ENCODE peak calls at places on chromosomes 7 and 10, in four cellular contexts. R is HCT116, M is WTC11, L is A549. K is an unnamed sample.

GRCh38 chr7:151754142-151754590 is 122.7 kb downstream of the PRKAG2 start:
- DNase-seq in L (peak; percentile 97), M (peak; percentile 85), R (peak; percentile 93), K (peak; percentile 91)

GRCh38 chr10:107163904-107164861 is at the start of gene SORCS1:
- DNase-seq in L (no peak), R (no peak), M (peak; percentile 65), K (peak; percentile 78)

GRCh38 chr7:90345548-90346319 is 782 bp upstream of the GTPBP10 start:
- DNase-seq in M (no peak), R (no peak), L (peak; percentile 27), K (no peak)

GRCh38 chr7:108311446-108312168 is 144.6 kb downstream of the NRCAM start:
- DNase-seq in M (no peak), R (no peak), L (no peak), K (no peak)

GRCh38 chr10:90484518-90484917 is 373.3 kb downstream of the HTR7 start:
- DNase-seq in R (no peak), M (peak; percentile 16), L (peak; percentile 13), K (no peak)

GRCh38 chr10:97861351-97861750 is 11.7 kb downstream of the GOLGA7B start:
- DNase-seq in L (peak; percentile 59), M (no peak), R (no peak), K (no peak)

GRCh38 chr10:21519981-21520436 is 5.5 kb downstream of the SKIDA1 start:
- DNase-seq in L (peak; percentile 33), M (no peak), R (no peak), K (no peak)

GRCh38 chr10:48895198-48895720 is 44.4 kb downstream of the LRRC18 start:
- DNase-seq in L (no peak), R (no peak), M (no peak), K (no peak)

GRCh38 chr10:101695404-101695732 is 398 bp upstream of the FBXW4 start:
- DNase-seq in M (no peak), L (no peak), R (no peak), K (no peak)

GRCh38 chr7:107210400-107210799 is 41.6 kb downstream of the HBP1 start:
- DNase-seq in M (no peak), L (no peak), R (no peak), K (no peak)

GRCh38 chr7:111540199-111540815 is 22.0 kb downstream of the IMMP2L start:
- DNase-seq in L (no peak), M (no peak), R (no peak), K (no peak)

DNA sequence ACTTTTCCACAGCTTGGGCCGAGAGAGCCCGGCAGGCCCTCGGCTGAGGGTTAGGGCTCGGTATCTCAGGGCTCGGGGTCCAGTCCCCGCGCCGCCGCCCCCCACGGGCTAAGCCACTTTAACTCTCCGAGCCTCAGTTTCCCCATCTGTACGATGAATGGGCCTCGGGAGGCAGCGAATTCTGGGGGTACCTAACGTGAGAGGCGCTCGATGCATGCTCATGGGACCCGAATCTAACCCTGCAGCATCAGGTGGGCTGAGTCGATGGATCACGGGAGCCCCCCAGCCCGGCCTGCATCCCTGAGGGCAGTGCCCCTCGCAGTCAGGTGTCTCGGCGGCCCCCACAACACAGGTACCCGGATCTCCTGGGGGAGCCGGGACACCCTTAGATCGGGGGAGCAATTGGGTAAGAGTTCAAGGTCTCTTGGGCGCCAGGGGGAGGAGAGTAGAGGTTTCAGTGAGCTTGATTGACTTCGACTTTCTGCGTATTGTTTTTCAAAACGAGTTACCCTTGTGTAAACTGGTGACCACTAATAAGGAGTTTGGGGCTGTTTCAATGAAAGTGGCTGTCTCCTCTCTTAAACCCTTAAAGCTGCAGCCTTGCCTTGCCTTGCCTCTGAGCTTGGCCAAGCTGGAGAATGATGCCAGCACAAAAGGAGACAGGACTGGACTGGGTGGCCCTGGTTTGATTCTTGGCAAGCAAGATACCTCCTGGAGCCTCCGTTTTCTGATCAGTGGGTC is 631 bp downstream of the POR start:
- DNase-seq in M (no peak), L (no peak), R (no peak), K (no peak)
- TF ChIP-seq MAX in M (no peak), L (no peak), R (no peak), K (no peak)

DNA sequence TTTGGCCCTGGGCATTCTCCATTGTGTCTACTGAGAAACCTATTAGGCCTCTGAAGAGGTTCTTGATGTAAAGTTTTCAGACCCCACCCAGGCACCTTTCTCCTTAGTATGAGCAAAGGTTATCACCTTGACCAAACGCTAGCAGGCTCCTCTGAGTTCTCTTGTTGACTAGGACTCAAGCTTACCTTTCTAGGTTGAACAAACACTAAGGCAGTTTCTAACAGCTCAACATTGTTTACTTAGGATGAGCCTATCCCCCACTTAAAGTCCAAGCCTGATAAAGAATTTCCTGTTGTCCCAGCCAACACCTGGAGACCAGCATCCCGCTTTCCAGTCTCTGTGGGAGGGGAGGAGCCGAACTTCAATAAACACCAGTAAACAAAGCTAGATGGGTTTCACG is 26.3 kb upstream of the ITGB8 start:
- DNase-seq in M (no peak), R (no peak), L (peak; percentile 17), K (no peak)
- TF ChIP-seq MAX in M (no peak), R (no peak), L (no peak), K (no peak)

DNA sequence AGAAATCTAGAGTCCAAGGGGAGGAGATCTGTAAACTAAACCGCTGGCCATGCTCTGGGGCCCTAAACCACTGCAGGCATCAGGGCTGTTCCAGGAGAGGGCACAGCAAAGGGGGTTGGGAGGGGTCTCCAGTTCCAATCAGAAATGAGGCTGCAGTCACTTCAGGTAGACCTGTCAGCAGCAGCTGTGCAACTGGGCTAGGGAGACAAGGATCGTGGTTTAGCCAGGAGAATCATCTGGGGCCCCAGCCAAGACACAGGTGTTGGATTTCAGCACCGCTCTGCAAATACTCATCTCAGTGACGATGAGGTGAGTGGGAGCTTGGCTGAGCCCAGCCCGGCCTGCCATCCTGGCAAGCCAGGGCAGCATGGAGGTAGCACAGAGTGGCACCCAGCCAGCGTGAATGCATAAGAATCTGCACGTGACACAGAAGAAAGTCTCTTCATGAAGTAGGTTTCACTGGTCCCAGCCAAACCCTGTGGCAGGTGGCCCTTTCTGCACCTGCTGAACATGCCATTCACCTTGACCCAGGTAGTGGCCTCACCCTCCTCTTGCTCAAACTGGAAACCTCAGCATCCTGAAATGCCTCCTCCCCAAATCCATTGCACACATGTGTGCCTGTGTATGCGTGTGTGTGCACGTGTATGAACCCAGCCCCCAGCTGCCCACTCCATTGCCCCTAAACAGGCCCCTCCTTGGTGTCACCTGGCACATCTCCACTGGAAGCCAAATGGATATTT is 9.7 kb downstream of the GPRIN2 start:
- DNase-seq in L (no peak), R (no peak), M (peak; percentile 12), K (peak; percentile 52)
- TF ChIP-seq MAX in L (peak; percentile 59), R (no peak), M (no peak), K (no peak)

DNA sequence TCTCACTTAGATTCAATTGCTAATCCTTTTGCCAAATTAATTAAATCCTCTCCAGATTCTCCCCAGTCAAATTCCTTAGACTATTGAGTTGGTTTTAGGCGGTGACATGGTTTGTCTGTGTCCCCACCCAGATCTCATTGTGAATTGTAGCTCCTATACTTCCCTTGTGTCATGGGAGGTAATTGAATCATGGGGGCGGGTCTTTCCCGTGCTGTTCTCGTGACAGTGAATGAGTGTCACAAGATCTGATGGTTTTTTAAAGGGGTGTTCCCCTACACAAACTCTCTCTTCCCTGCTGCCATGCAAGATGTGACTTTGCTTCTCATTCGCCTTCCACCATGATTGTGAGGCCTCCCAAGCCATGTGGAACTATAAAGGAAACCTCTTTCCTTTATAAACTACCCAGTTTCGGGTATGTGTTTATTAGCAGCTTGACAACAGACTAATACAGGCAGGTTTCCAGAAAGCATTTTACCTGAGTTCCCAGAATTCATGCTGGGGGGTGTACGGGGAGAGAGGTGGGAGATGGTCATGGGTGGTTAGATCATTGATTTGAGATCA is 44.7 kb upstream of the GARS1 start:
- DNase-seq in M (no peak), R (no peak), L (no peak), K (no peak)
- TF ChIP-seq MAX in M (no peak), R (no peak), L (no peak), K (no peak)

DNA sequence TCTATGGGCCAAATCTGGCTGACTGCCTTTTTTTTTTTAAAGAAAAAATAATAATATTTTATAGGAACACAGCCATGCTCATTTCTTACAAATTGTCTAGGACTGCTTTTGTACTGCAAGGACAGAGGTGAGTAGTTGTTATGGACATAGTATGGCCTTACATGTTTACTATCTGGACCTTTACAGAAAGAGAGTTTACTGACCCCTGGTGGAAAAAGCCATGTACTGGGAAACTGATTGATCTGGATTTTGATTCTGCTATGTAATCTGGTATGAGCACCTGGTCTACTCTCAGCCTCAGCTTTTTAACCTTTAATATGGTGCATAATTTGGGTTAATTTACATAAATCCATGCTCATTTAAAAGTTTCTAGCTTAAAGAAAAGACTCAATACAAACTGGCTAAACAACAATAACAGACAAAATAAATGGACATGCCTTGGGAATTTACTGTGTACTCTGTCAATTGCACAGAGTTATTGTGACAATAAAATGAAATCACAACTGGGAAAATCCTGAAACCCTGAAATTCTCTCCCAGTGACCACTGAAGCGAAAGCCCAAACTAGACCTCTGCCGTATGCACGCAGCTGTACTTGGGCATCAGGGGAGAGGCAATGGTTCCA is 260.7 kb downstream of the BMPER start:
- DNase-seq in R (peak; percentile 7), M (no peak), L (peak; percentile 37), K (no peak)
- TF ChIP-seq MAX in R (no peak), M (no peak), L (no peak), K (no peak)

GRCh38 chr7:519974-520458 is 370 bp upstream of the PDGFA start:
- DNase-seq in R (no peak), M (peak; percentile 78), L (peak; percentile 78), K (peak; percentile 85)
- TF ChIP-seq MAX in R (no peak), M (no peak), L (no peak), K (no peak)

DNA sequence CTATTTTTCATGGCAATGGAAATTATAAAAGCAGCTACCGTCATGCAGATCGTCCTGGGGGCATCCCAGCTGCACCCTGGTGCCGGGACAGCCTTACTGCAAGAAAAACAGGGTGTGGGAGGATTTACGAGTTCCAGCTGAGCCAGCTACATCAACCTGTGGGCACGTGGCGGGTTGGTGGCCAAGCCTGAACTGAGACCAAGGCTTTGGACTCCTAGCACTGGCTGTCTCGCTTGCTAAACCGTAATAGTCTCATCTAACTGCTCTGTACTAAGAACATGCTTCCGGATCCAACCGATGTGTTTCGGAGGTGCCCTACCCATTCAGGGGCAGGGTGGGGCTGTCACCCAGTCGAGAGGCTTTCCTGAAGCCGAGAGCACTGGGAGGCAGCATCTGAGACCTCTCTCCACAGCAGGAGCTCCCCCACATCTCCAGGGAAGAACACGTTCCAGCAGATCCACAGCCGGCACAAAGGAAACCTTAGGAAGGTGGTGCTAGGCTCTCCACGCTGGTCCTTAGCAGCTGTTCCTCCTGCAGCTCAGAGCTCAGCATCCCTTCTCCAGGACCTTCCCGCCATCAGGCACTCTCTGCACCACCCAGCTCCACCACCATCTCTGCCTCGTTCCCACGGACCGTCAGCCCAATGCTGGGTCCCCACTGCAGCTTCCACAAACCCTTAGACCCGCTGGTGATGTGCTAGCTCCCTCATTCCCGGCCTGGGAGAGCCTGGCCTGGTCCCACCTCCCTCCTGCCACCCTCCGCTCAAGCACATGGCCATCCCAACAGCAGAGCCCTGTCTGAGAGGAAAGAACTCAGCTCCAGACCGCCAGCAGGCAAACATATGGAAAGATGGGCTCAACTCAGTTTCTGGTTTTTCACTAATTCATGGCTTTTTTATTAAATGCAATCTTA is 158.5 kb downstream of the PTPRN2 start:
- DNase-seq in M (no peak), R (no peak), L (no peak), K (no peak)
- TF ChIP-seq MAX in M (no peak), R (no peak), L (no peak), K (no peak)

GRCh38 chr7:109751241-109751640 is 1181.6 kb downstream of the DNAJB9 start:
- DNase-seq in R (peak; percentile 16), M (no peak), L (peak; percentile 23), K (no peak)
- TF ChIP-seq MAX in R (no peak), M (no peak), L (no peak), K (no peak)

K was measured in H1.